ENCODE peak calls at places on chromosomes 7 and 10, in four cellular contexts. J, U, S and Y are unnamed samples.

GRCh38 chr7:100641463-100641859 is at the start of gene TFR2:
- DNase-seq in S (no peak), U (no peak), J (no peak), Y (no peak)

GRCh38 chr7:1856161-1856965 is 186.3 kb downstream of the ELFN1 start:
- DNase-seq in U (peak; percentile 18), J (no peak), S (no peak), Y (no peak)

GRCh38 chr10:86594535-86594934 is 59.8 kb upstream of the OPN4 start:
- DNase-seq in U (no peak), J (peak; percentile 18), S (peak; percentile 42), Y (no peak)

GRCh38 chr7:139180700-139181311 is 50.2 kb upstream of the UBN2 start:
- DNase-seq in S (peak; percentile 22), U (no peak), J (no peak), Y (no peak)

GRCh38 chr10:112141297-112141696 is 42.3 kb downstream of the GPAM start:
- DNase-seq in J (no peak), S (no peak), U (no peak), Y (no peak)

GRCh38 chr10:113316506-113316905 is 236.3 kb upstream of the HABP2 start:
- DNase-seq in U (no peak), S (no peak), J (no peak), Y (no peak)

GRCh38 chr7:71408276-71408675 is 276.3 kb downstream of the GALNT17 start:
- DNase-seq in U (no peak), J (no peak), S (no peak), Y (no peak)

GRCh38 chr7:73473636-73474035 is 40.1 kb downstream of the FZD9 start:
- DNase-seq in U (no peak), S (no peak), J (no peak), Y (no peak)

GRCh38 chr7:30682131-30683083 is at the start of gene CRHR2:
- DNase-seq in J (no peak), S (no peak), U (no peak), Y (no peak)

GRCh38 chr7:11833431-11833830 is 1.4 kb upstream of the THSD7A start:
- DNase-seq in S (no peak), J (no peak), U (no peak), Y (no peak)

GRCh38 chr7:272631-273030 is 17.3 kb upstream of the FOXL3 start:
- DNase-seq in S (no peak), U (no peak), J (no peak), Y (no peak)

GRCh38 chr10:104049497-104050250 is 36.0 kb downstream of the COL17A1 start:
- DNase-seq in J (peak; percentile 37), U (no peak), S (peak; percentile 64), Y (peak; percentile 89)

GRCh38 chr10:23171232-23171876 is 20.8 kb upstream of the PTF1A start:
- DNase-seq in J (no peak), S (peak; percentile 60), U (no peak), Y (no peak)

GRCh38 chr7:21476429-21476828 is 48.5 kb downstream of the SP4 start:
- DNase-seq in J (no peak), U (no peak), S (no peak), Y (no peak)

GRCh38 chr7:29196191-29196590 is 1.6 kb downstream of the CHN2 start:
- DNase-seq in U (no peak), J (no peak), S (no peak), Y (peak; percentile 81)

GRCh38 chr10:102384053-102384452 is 11.5 kb upstream of the NFKB2 start:
- DNase-seq in S (peak; percentile 42), J (no peak), U (no peak), Y (no peak)

GRCh38 chr10:124495176-124495575 is 33.6 kb downstream of the LHPP start:
- DNase-seq in J (no peak), S (no peak), U (no peak), Y (no peak)

GRCh38 chr10:11894381-11895107 is 71.4 kb downstream of the PROSER2 start:
- DNase-seq in J (no peak), U (no peak), S (no peak), Y (no peak)

GRCh38 chr10:72243822-72244437 is 27.9 kb upstream of the ASCC1 start:
- DNase-seq in U (peak; percentile 53), S (peak; percentile 98), J (no peak), Y (peak; percentile 84)

GRCh38 chr7:32616625-32617024 is 121.3 kb downstream of the AVL9 start:
- DNase-seq in U (no peak), S (peak; percentile 76), J (peak; percentile 51), Y (no peak)

GRCh38 chr7:113197274-113197673 is 78.9 kb upstream of the SMIM30 start:
- DNase-seq in U (no peak), J (no peak), S (peak; percentile 65), Y (no peak)

GRCh38 chr7:73919694-73920375 is 58.9 kb downstream of the TMEM270 start:
- DNase-seq in J (no peak), S (no peak), U (no peak), Y (no peak)

GRCh38 chr10:123549761-123550454 is 116.2 kb upstream of the GPR26 start:
- DNase-seq in U (no peak), J (no peak), S (no peak), Y (no peak)

GRCh38 chr7:11327633-11328032 is 354.0 kb downstream of the PHF14 start:
- DNase-seq in J (no peak), S (no peak), U (no peak), Y (no peak)

GRCh38 chr7:54664235-54665228 is 94.5 kb downstream of the SEC61G start:
- DNase-seq in J (no peak), U (peak; percentile 85), S (peak; percentile 1), Y (peak; percentile 31)

GRCh38 chr10:11149499-11149898 is 131.8 kb downstream of the CELF2 start:
- DNase-seq in U (no peak), S (no peak), J (no peak), Y (peak; percentile 29)

GRCh38 chr7:105664816-105665525 is 83.7 kb upstream of the EFCAB10 start:
- DNase-seq in U (no peak), J (peak; percentile 79), S (peak; percentile 35), Y (no peak)

GRCh38 chr10:35351021-35351420 is 14.7 kb downstream of the CCNY start:
- DNase-seq in S (no peak), U (no peak), J (no peak), Y (no peak)

GRCh38 chr7:93301736-93302135 is 69.6 kb downstream of the VPS50 start:
- DNase-seq in J (no peak), U (no peak), S (no peak), Y (no peak)

GRCh38 chr7:81470724-81471379 is 299.0 kb downstream of the HGF start:
- DNase-seq in U (no peak), S (no peak), J (no peak), Y (peak; percentile 83)

GRCh38 chr10:11588878-11589277 is 22.6 kb downstream of the USP6NL start:
- DNase-seq in J (no peak), U (no peak), S (no peak), Y (no peak)

GRCh38 chr10:15238553-15239335 is 70.3 kb upstream of the NMT2 start:
- DNase-seq in U (no peak), S (peak; percentile 28), J (no peak), Y (no peak)

GRCh38 chr7:132603241-132603789 is 27.0 kb upstream of the PLXNA4 start:
- DNase-seq in U (no peak), J (no peak), S (no peak), Y (peak; percentile 42)

GRCh38 chr10:80599424-80599847 is 61.7 kb downstream of the SH2D4B start:
- DNase-seq in U (peak; percentile 38), J (peak; percentile 59), S (peak; percentile 62), Y (peak; percentile 28)

GRCh38 chr7:38169862-38170261 is 8.2 kb upstream of the STARD3NL start:
- DNase-seq in S (peak; percentile 49), U (no peak), J (no peak), Y (no peak)

GRCh38 chr7:130814753-130815152 is 80.7 kb upstream of the KLF14 start:
- DNase-seq in U (no peak), J (peak; percentile 26), S (peak; percentile 55), Y (no peak)

DNA sequence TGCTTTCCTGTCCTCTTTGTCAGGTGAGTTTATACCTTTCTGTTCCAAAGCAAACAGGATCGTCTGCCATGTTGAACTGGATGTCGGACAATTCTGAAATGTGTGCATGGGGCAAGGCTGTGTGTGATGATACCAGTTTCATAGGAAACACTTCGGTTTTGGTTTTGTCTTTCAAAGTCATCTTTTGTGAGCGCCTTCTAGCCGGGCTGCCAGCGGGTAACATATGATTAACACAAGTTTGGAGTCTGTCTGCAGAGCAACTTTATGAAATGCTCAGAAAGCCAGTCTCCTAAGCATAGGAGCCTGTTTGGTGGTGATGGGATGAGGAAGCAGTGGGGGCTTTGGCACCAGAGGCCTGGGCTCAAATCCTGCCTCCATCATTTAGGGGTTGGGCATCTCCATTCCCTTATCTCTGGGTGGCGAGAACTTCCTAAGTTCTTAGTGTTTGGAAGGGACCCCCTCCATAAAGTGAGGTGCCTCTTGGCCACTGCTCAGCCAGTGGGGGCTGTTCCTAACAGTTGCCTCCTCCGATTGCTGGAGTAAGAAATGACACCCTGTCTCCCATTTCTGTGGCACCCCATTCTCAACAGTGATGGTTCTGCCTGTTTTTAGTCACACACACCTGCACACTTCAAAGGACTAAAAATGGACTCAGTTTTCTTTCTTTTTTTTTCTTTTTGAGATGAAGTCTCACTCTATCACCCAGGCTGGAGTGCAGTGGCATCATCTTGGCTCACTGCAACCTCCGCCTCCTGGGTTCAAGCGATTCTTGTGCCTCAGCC is 36.8 kb downstream of the CUX1 start:
- DNase-seq in J (no peak), S (no peak), U (no peak), Y (no peak)
- H3K4me3 ChIP-seq in J (no peak overlapping the region), S (no peak overlapping the region), U (no peak overlapping the region), Y (no peak overlapping the region)

GRCh38 chr10:96578633-96579032 is 8.2 kb downstream of the TM9SF3 start:
- DNase-seq in S (no peak), U (no peak), J (no peak), Y (peak; percentile 79)
- H3K4me3 ChIP-seq in S (no peak overlapping the region), U (no peak overlapping the region), J (no peak overlapping the region), Y (no peak overlapping the region)

GRCh38 chr7:23234569-23235296 is 11.8 kb upstream of the GPNMB start:
- DNase-seq in S (no peak), U (no peak), J (no peak), Y (peak; percentile 23)
- H3K4me3 ChIP-seq in S (no peak overlapping the region), U (no peak overlapping the region), J (no peak overlapping the region), Y (no peak overlapping the region)

GRCh38 chr7:117021366-117021765 is 68.1 kb downstream of the ST7 start:
- DNase-seq in U (no peak), J (no peak), S (no peak), Y (no peak)

GRCh38 chr7:117019786-117020604 is 66.7 kb downstream of the ST7 start:
- DNase-seq in S (peak; percentile 97), J (peak; percentile 54), U (peak; percentile 26), Y (no peak)

GRCh38 chr7:117020605-117021002 is 67.3 kb downstream of the ST7 start:
- DNase-seq in S (no peak), U (no peak), J (no peak), Y (no peak)

GRCh38 chr7:117023325-117023854 is 70.1 kb downstream of the ST7 start:
- DNase-seq in S (no peak), J (no peak), U (no peak), Y (no peak)

DNA sequence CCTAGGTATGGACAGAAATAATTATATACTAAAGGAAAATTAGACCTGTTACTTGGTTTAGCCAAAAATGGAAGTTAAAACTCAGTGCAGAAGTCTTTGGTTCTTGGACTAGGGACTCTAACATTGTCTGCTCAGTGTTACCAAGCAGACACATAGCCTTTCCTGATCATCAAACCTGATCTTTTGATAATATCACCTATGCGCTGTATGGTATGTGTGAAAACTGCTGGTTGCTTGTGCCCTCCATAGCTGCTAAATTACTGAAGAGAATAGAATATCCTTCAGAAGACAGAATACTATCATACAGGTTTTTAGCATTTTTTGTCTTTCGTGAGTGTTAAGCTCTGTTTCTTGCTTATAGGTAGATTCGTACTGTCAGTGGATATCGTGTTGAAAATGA is 68.7 kb downstream of the ST7 start:
- DNase-seq in U (no peak), J (no peak), S (no peak), Y (no peak)
- H3K4me3 ChIP-seq in U (no peak overlapping the region), J (no peak overlapping the region), S (no peak overlapping the region), Y (no peak overlapping the region)